ENCODE peak calls at places on chromosomes 16 and 17, in four cellular contexts. L is SK-N-SH, X is MM.1S, B is neural progenitor cell. W is an unnamed sample.

GRCh38 chr16:67936876-67937605 is 391 bp upstream of the PSMB10 start:
- DNase-seq in L (no peak), X (peak; percentile 95), B (no peak), W (no peak)

GRCh38 chr17:77830816-77831490 is 127.5 kb upstream of the TNRC6C start:
- DNase-seq in L (no peak), X (no peak), B (no peak), W (peak; percentile 50)

GRCh38 chr16:67301080-67301757 is 21.9 kb downstream of the PLEKHG4 start:
- DNase-seq in L (no peak), X (no peak), B (no peak), W (no peak)

GRCh38 chr17:7502987-7503386 is 18.8 kb downstream of the POLR2A start:
- DNase-seq in L (no peak), X (no peak), B (peak; percentile 48), W (peak; percentile 84)

GRCh38 chr16:15961060-15961511 is 11.7 kb downstream of the ABCC1 start:
- DNase-seq in L (no peak), X (peak; percentile 37), B (no peak), W (no peak)

GRCh38 chr17:28433696-28434095 is 27.7 kb upstream of the SLC46A1 start:
- DNase-seq in L (no peak), X (no peak), B (no peak), W (no peak)

GRCh38 chr17:6430769-6431168 is 4.2 kb downstream of the AIPL1 start:
- DNase-seq in L (no peak), X (no peak), B (no peak), W (no peak)

GRCh38 chr17:67105213-67105612 is 60.9 kb downstream of the CACNG1 start:
- DNase-seq in L (no peak), X (no peak), B (no peak), W (no peak)

GRCh38 chr17:64259922-64260321 is 3.1 kb downstream of the TEX2 start:
- DNase-seq in L (no peak), X (no peak), B (no peak), W (no peak)

GRCh38 chr17:33218657-33219298 is 74.3 kb downstream of the ASIC2 start:
- DNase-seq in L (no peak), X (no peak), B (no peak), W (no peak)

GRCh38 chr17:80892900-80893603 is 98.6 kb upstream of the CHMP6 start:
- DNase-seq in L (no peak), X (no peak), B (no peak), W (no peak)

GRCh38 chr16:13316008-13316407 is 414.6 kb downstream of the SHISA9 start:
- DNase-seq in L (no peak), X (no peak), B (no peak), W (no peak)

GRCh38 chr17:40069751-40070643 is 7.2 kb downstream of the THRA start:
- DNase-seq in L (peak; percentile 52), X (no peak), B (no peak), W (peak; percentile 71)

GRCh38 chr16:64339052-64339770 is 782.7 kb downstream of the CDH11 start:
- DNase-seq in L (no peak), X (no peak), B (no peak), W (no peak)

GRCh38 chr16:87326151-87326571 is 9.0 kb upstream of the C16orf95 start:
- DNase-seq in L (no peak), X (no peak), B (no peak), W (no peak)

GRCh38 chr17:81515530-81516041 is 3.0 kb upstream of the ACTG1 start:
- DNase-seq in L (peak; percentile 64), X (peak; percentile 3), B (no peak), W (no peak)

GRCh38 chr17:46979023-46979870 is at the start of gene RPRML:
- DNase-seq in L (peak; percentile 86), X (peak; percentile 18), B (peak; percentile 77), W (peak; percentile 88)

DNA sequence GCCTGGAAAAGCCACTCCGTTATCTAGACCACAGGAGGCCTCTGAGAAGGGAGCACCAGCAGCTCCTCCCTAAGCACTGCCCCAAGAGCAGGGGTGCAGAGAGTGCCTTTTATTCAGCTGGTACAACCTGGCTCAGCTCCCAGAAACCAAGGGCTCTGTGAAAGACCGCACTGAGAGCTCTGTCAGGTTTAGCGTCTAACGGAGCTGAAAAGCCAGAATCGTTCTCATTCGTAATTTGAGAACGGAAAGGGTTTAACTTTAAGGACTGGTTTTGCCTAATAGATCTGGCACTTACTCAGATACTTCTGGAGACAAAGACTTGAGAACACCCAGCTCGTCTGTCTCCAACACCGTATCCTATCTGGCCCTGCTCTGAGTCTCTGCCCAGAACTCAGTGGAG is 13.5 kb downstream of the MPG start:
- DNase-seq in L (no peak), X (no peak), B (no peak), W (no peak)
- H3K27ac ChIP-seq in L (no peak overlapping the region), X (no peak overlapping the region), B (no peak overlapping the region), W (no peak overlapping the region)

DNA sequence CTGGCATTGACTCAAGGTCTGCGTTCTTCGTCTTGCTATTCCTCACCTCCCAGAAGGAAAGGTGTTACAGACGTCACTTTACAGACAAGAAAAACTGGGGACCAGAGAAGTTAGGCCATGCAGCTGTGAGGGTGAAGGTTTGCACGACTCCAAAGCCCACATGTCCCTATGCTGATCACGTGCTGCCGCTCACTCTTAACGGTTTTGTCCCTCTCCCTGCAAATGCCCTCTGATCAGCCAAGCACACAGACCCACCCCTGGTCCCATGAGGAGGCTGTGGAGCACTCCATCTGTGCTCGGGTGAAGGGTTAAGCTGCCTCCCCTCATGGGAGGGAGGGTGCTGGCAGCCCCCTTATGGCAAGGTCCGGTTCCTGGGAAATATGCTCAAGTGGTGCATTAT is 18.9 kb downstream of the CCDC182 start:
- DNase-seq in L (no peak), X (no peak), B (no peak), W (no peak)
- H3K9ac ChIP-seq in L (no peak overlapping the region), X (no peak overlapping the region), B (no peak overlapping the region), W (no peak overlapping the region)

GRCh38 chr16:29821663-29822115 is 1.4 kb downstream of the MVP start:
- DNase-seq in L (no peak), X (no peak), B (no peak), W (no peak)
- H3K27ac ChIP-seq in L (peak overlapping the region; percentile 97), X (peak overlapping the region; percentile 80), B (peak overlapping the region; percentile 66), W (no peak overlapping the region)

GRCh38 chr17:48526986-48527741 is 3.6 kb downstream of the HOXB1 start:
- DNase-seq in L (peak; percentile 32), X (no peak), B (peak; percentile 77), W (peak; percentile 95)
- H3K9ac ChIP-seq in L (no peak overlapping the region), X (no peak overlapping the region), B (no peak overlapping the region), W (no peak overlapping the region)

GRCh38 chr17:12136646-12137045 is 116.0 kb downstream of the MAP2K4 start:
- DNase-seq in L (no peak), X (no peak), B (no peak), W (no peak)

GRCh38 chr17:12136243-12136642 is 115.6 kb downstream of the MAP2K4 start:
- DNase-seq in L (no peak), X (no peak), B (no peak), W (no peak)

GRCh38 chr17:12134587-12134986 is 113.9 kb downstream of the MAP2K4 start:
- DNase-seq in L (no peak), X (no peak), B (no peak), W (no peak)

GRCh38 chr17:12140685-12141084 is 120.0 kb downstream of the MAP2K4 start:
- DNase-seq in L (no peak), X (no peak), B (no peak), W (no peak)

GRCh38 chr17:12137859-12138258 is 117.2 kb downstream of the MAP2K4 start:
- DNase-seq in L (no peak), X (no peak), B (no peak), W (no peak)
- H3K27ac ChIP-seq in L (no peak overlapping the region), X (no peak overlapping the region), B (no peak overlapping the region), W (no peak overlapping the region)

DNA sequence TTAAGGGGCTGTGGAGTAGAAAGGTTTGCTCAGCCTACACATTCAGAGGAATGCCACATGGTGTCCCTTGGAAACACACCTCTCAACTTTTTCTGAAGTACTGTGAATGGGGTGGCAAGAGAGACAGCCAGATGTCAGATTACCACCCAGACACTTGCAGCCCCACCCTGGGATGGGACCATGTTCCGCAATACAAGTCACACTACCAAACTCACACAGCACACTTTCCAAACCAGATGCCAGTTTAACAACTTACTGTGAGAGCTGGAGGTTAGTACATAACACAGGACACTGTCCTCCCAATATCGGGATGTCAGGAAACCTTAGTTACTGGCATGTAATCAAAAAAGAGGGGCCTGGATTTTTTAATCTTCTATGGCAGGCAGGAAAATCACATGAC is 7.9 kb downstream of the USP7 start:
- DNase-seq in L (peak; percentile 70), X (no peak), B (no peak), W (peak; percentile 51)
- H3K9ac ChIP-seq in L (no peak overlapping the region), X (no peak overlapping the region), B (no peak overlapping the region), W (no peak overlapping the region)

DNA sequence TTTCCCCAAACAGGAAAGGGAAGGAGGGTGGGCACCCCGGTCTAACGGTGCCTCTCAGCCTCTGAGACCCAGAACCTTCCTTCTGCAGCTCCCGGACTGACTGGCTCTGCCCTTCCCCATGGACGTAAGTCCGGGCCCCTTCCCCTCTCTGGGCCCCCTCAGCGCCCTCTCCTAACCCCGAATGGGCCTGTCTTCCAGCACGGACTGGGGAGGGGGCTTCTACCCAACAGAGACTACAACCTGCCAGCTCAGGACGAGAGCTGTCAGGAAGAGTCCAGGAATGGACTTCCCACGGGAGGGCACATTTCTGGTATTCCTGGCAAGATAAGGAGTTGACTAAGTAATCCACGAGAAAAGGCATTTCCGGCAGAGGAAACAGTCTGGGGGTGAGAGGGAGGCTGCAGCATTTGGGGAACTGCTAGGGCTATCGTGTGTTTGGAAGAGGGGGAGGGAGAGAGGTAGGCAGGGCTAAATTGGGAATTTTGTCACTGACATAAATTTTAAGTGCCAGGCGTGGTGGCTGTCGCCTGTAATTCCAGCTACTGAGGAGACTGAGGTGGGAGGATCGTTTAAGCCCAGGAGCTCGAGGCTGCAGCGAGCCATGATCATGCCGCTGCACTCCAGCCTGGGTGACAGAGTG is 12.1 kb upstream of the ALDOA start:
- DNase-seq in L (no peak), X (no peak), B (no peak), W (peak; percentile 61)
- H3K27ac ChIP-seq in L (peak overlapping the region; percentile 70), X (peak overlapping the region; percentile 28), B (no peak overlapping the region), W (no peak overlapping the region)

DNA sequence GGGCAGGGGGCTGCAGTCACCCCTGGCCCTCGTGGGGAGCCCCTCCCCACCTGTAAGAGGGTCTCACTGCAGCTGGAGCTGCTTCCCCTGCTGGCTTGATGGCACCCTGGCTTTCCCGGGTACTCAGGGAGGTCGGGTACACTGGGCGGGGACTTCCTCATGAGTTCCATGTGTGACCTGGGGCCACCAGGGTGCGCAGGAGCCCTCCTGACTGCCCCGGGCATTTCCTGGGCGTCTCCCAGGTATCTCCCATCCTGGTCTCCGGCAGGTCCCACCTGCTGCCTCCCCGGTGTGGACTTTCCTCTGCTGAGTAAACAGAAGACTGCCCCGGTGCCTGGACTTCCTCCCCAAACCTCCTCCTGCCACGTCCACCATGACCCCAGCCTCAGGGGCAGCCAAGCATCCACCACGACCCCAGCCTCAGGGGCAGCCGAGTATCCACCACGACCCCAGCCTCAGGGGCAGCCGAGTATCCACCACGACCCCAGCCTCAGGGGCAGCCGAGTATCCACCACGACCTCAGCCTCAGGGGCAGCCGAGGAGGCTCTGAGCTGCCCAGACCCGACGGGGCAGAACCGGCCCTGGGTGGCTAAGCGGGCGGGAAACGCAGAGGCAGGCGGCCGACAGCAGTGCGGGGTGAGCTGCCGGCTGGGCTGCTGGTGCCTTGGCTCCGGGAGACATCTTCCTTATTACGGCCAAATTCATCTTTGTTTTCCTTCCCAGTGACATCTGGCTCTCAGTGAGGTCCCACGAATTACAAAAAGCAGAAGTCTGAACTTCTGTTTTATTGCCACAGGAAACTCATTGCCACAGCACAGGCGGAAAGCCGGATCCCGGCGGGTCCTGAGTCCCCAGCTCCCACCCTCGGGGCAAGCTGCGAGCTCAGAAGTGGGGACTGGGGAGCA is 40.7 kb downstream of the CBFA2T3 start:
- DNase-seq in L (no peak), X (no peak), B (no peak), W (no peak)
- H3K9ac ChIP-seq in L (no peak overlapping the region), X (no peak overlapping the region), B (no peak overlapping the region), W (no peak overlapping the region)

GRCh38 chr16:49835116-49835880 is 20.6 kb downstream of the ZNF423 start:
- DNase-seq in L (peak; percentile 87), X (no peak), B (no peak), W (no peak)
- H3K27ac ChIP-seq in L (no peak overlapping the region), X (no peak overlapping the region), B (no peak overlapping the region), W (peak overlapping the region; percentile 82)

W was measured in endodermal cell.